ENCODE peak calls at places on chromosome 3, in eight cellular contexts. U is left ventricle myocardium inferior; L is MM.1S; M is A549; Y is colonic mucosa; H is effector memory CD4-positive, alpha-beta T cell; E is Peyer's patch; X is esophagus squamous epithelium. Q is an unnamed sample.

GRCh38 chr3:10933958-10934481 is 58.5 kb upstream of the SLC6A1 start:
- DNase-seq in H (no peak), L (no peak), X (no peak), M (peak), U (no peak), E (no peak), Y (no peak), Q (no peak)

GRCh38 chr3:20225769-20226168 is 39.8 kb upstream of the SGO1 start:
- DNase-seq in E (no peak), L (no peak), U (no peak), H (no peak), X (no peak), Y (no peak), M (peak), Q (no peak)

GRCh38 chr3:175059788-175060187 is 200.7 kb downstream of the NAALADL2 start:
- DNase-seq in M (no peak), X (no peak), U (no peak), E (no peak), Y (no peak), L (peak), H (no peak), Q (no peak)

GRCh38 chr3:26623409-26624208 is 1.0 kb downstream of the LRRC3B start:
- DNase-seq in Y (no peak), X (no peak), L (no peak), H (no peak), E (no peak), M (no peak), U (no peak), Q (no peak)

GRCh38 chr3:50239649-50240048 is 3.6 kb downstream of the GNAI2 start:
- DNase-seq in Y (no peak), L (no peak), E (no peak), H (no peak), U (no peak), X (no peak), M (no peak), Q (no peak)

GRCh38 chr3:124097362-124098120 is 105.6 kb upstream of the ROPN1 start:
- DNase-seq in Y (no peak), M (no peak), X (no peak), L (no peak), E (no peak), U (no peak), H (no peak), Q (no peak)

GRCh38 chr3:14834807-14835466 is 16.2 kb downstream of the FGD5 start:
- DNase-seq in L (no peak), Y (no peak), E (no peak), X (no peak), U (no peak), M (no peak), H (no peak), Q (no peak)

GRCh38 chr3:196502775-196503181 is 790 bp downstream of the RNF168 start:
- DNase-seq in M (peak), H (peak), Y (peak), U (peak), L (peak), E (peak), X (no peak), Q (peak)

DNA sequence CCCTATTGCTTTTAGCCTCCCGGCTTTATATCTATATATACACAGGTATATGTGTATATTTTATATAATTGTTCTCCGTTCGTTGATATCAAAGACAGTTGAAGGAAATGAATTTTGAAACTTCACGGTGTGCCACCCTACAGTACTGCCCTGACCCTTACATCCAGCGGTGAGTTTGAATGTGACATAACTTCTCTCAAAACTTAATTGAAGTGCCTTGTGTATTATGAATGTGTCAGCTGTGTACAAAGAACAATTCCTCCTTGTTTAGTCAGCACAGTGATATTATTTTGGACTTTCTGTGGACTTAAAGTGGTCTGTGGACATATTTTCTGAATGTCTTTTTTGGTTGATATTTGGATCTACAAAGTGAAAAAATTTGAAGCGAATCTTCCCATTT is 220 bp downstream of the TP63 start:
- DNase-seq in M (peak), U (no peak), Y (no peak), E (no peak), X (no peak), L (no peak), H (no peak), Q (no peak)
- H3K4me3 ChIP-seq in M (peak), U (peak), Y (no peak), E (no peak), X (no peak), L (no peak), H (no peak), Q (no peak)

DNA sequence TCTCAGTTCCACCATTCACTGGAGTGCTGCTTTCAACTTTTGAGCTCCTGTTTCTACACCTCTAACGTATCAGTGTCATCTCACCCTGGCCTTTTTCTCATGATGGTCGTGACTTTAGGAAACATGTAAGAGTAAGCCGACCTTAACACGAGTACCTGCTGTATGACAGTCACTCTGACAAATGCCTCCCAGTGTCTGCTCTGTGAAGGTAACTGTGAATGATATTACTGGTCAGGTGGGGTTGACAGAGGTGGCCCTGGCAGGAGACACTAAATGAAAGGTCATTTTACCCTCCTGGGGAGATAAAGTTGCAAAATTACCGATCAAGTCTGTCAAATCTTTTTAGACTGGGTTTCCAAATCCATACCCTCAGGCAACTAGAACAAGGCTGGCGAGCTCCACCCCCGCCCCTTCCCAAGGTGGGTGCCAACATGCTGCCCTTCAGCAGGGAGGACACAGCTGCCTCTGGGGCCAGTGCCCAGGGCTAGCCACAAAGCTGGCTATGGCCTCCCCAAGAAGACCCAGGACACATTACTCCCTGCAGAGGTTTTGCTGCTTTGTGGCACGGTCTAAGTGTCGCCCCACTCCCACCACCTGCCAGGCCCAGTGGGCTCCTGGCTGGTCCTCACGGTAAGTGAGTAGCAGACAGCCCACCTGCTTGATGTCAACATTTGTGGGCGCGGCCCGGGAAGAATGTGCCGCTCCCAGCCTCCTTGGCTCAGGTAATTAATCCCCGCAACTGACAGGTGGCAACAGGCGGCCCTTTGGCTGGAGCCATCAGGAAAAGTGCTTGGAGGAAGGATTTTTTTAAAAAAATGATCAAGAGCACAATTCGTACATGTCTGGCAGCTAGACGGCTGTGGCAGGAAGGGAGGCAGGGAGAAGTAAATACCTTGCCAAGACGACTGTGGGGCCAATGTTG is 211.8 kb downstream of the TP63 start:
- DNase-seq in L (no peak), M (no peak), X (no peak), E (no peak), U (no peak), H (no peak), Y (peak), Q (no peak)
- H3K27ac ChIP-seq in L (no peak), M (no peak), X (peak), E (no peak), U (no peak), H (no peak), Y (no peak), Q (no peak)

GRCh38 chr3:187291001-187291511 is 481 bp downstream of the MASP1 start:
- DNase-seq in U (no peak), Y (no peak), E (no peak), M (no peak), L (no peak), X (no peak), H (no peak), Q (no peak)

GRCh38 chr3:187288176-187288893 is 3.2 kb downstream of the MASP1 start:
- DNase-seq in X (no peak), M (no peak), Y (no peak), E (no peak), U (no peak), H (no peak), L (no peak), Q (no peak)

GRCh38 chr3:187291512-187292132 is at the start of gene MASP1:
- DNase-seq in E (no peak), M (no peak), Y (no peak), L (no peak), H (no peak), U (peak), X (no peak), Q (no peak)

GRCh38 chr3:187292186-187292585 is 649 bp upstream of the MASP1 start:
- DNase-seq in M (no peak), U (no peak), H (no peak), X (no peak), Y (no peak), L (no peak), E (no peak), Q (no peak)

GRCh38 chr3:187290561-187290960 is 976 bp downstream of the MASP1 start:
- DNase-seq in E (no peak), Y (no peak), H (no peak), M (no peak), X (no peak), L (no peak), U (no peak), Q (no peak)
- H3K4me3 ChIP-seq in E (no peak), Y (peak), H (no peak), M (no peak), X (peak), L (no peak), U (peak), Q (no peak)

GRCh38 chr3:42731476-42732195 is 29.0 kb upstream of the HHATL start:
- DNase-seq in M (no peak), L (no peak), E (no peak), Y (no peak), H (no peak), U (no peak), X (no peak), Q (no peak)
- H3K27ac ChIP-seq in M (no peak), L (no peak), E (no peak), Y (no peak), H (no peak), U (peak), X (peak), Q (no peak)

GRCh38 chr3:70539908-70540307 is 227.5 kb upstream of the MDFIC2 start:
- DNase-seq in H (no peak), U (no peak), E (no peak), L (no peak), M (no peak), Y (no peak), X (no peak), Q (no peak)
- H3K4me3 ChIP-seq in H (no peak), U (no peak), E (no peak), L (no peak), M (no peak), Y (no peak), X (no peak), Q (no peak)

GRCh38 chr3:181794036-181794790 is 82.5 kb downstream of the SOX2 start:
- DNase-seq in L (no peak), H (no peak), M (no peak), Y (no peak), X (no peak), E (no peak), U (no peak), Q (no peak)

GRCh38 chr3:181796641-181797040 is 84.9 kb downstream of the SOX2 start:
- DNase-seq in Y (no peak), E (no peak), H (no peak), U (no peak), M (no peak), L (no peak), X (no peak), Q (no peak)

GRCh38 chr3:181793006-181793405 is 81.3 kb downstream of the SOX2 start:
- DNase-seq in Y (no peak), X (no peak), E (no peak), M (no peak), H (no peak), U (no peak), L (no peak), Q (no peak)

DNA sequence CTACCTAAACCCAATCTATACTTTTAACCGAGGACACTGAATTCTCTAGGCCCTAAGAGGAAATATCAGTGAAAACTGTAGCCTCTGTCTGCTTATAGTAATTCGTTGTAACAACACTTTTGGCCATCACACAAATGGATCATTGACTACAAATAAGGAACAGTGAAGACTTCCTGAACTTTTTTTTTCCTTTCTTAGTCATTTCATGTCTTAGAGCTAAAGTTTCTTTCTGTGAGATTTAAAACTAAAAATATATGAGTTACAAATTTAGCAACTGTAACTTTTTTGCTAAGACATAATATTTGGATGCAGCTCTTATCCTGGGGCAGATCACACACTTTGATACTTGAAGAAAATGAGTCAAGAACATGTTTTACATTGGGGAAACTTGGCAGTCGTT is 79.7 kb downstream of the SOX2 start:
- DNase-seq in Y (no peak), H (no peak), X (no peak), E (no peak), L (no peak), M (no peak), U (no peak), Q (no peak)
- H3K27ac ChIP-seq in Y (no peak), H (no peak), X (no peak), E (no peak), L (no peak), M (no peak), U (no peak), Q (no peak)